ENCODE peak calls at places on chromosomes 1 and 21, in nine cellular contexts. L, X, Z, D, U, I, J, R and T are unnamed samples. For H3K4me1, the result is how much of the 10 kb centered on the place peaks cover.

GRCh38 chr21:43994085-43994484 is 18.0 kb upstream of the TRAPPC10 start:
- DNase-seq in L (no peak), X (no peak), Z (no peak), R (no peak), J (no peak), I (no peak), D (no peak), U (no peak), T (no peak)

GRCh38 chr1:247487057-247487456 is 29.2 kb upstream of the OR2B11 start:
- DNase-seq in J (peak), U (no peak), D (peak), Z (peak), I (peak), R (no peak), L (peak), X (no peak), T (peak)

GRCh38 chr1:244918422-244919319 is 54.3 kb upstream of the HNRNPU start:
- DNase-seq in R (peak), J (peak), Z (peak), U (peak), I (no peak), X (peak), D (peak), L (no peak), T (peak)

GRCh38 chr21:44835647-44835973 is 17.7 kb upstream of the SUMO3 start:
- DNase-seq in U (no peak), I (no peak), X (no peak), Z (no peak), D (no peak), L (no peak), J (no peak), R (peak), T (no peak)

GRCh38 chr1:29901618-29902017 is 665.3 kb downstream of the PTPRU start:
- DNase-seq in D (no peak), I (no peak), X (no peak), U (no peak), L (no peak), J (no peak), R (no peak), Z (no peak), T (no peak)

GRCh38 chr1:10691740-10692125 is 104.7 kb downstream of the CASZ1 start:
- DNase-seq in R (no peak), L (no peak), Z (no peak), U (no peak), I (no peak), D (no peak), J (no peak), X (no peak), T (no peak)

GRCh38 chr1:217275617-217276398 is 355.1 kb downstream of the GPATCH2 start:
- DNase-seq in J (no peak), X (no peak), L (no peak), R (no peak), Z (no peak), I (no peak), D (no peak), U (no peak), T (no peak)

GRCh38 chr1:145782166-145783099 is 41.5 kb downstream of the RNF115 start:
- DNase-seq in I (peak), X (no peak), U (no peak), Z (no peak), L (peak), D (no peak), R (no peak), J (peak), T (no peak)

GRCh38 chr1:204751883-204752687 is 66.5 kb upstream of the LRRN2 start:
- DNase-seq in D (no peak), I (peak), R (no peak), X (no peak), J (peak), Z (no peak), L (no peak), U (no peak), T (no peak)

GRCh38 chr1:243991650-243992049 is 59.4 kb upstream of the ZBTB18 start:
- DNase-seq in X (no peak), D (no peak), I (no peak), R (no peak), Z (no peak), J (no peak), L (no peak), U (no peak), T (no peak)

GRCh38 chr1:96772349-96772748 is 50.8 kb downstream of the PTBP2 start:
- DNase-seq in X (no peak), R (no peak), I (no peak), D (no peak), U (no peak), L (no peak), J (no peak), Z (no peak), T (no peak)

GRCh38 chr1:179809506-179810366 is 66.6 kb downstream of the FAM163A start:
- DNase-seq in X (peak), D (peak), R (peak), L (peak), U (peak), Z (peak), J (peak), I (peak), T (peak)

GRCh38 chr1:85264150-85264549 is 4.7 kb upstream of the C1orf52 start:
- DNase-seq in L (no peak), I (no peak), Z (no peak), X (no peak), R (no peak), J (no peak), U (no peak), D (no peak), T (no peak)

GRCh38 chr1:169106095-169106920 is at the start of gene ATP1B1:
- DNase-seq in R (peak), J (peak), U (peak), D (peak), X (peak), Z (peak), L (peak), I (peak), T (peak)

GRCh38 chr1:62356257-62356835 is 37.1 kb upstream of the KANK4 start:
- DNase-seq in R (peak), U (no peak), D (no peak), L (no peak), I (peak), Z (no peak), J (peak), X (peak), T (no peak)

GRCh38 chr1:147750618-147751217 is 9.7 kb downstream of the GJA5 start:
- DNase-seq in D (no peak), J (no peak), Z (no peak), R (no peak), U (no peak), I (no peak), X (no peak), L (no peak), T (no peak)

GRCh38 chr1:63877816-63878215 is 104.0 kb downstream of the ROR1 start:
- DNase-seq in L (no peak), J (no peak), U (no peak), Z (no peak), I (peak), X (no peak), R (peak), D (no peak), T (no peak)

GRCh38 chr1:222991908-222992307 is 151.1 kb downstream of the TLR5 start:
- DNase-seq in R (no peak), D (no peak), I (no peak), L (no peak), Z (no peak), U (no peak), J (no peak), X (peak), T (no peak)

GRCh38 chr1:110210604-110211502 is 739 bp downstream of the KCNC4 start:
- DNase-seq in L (no peak), Z (peak), I (no peak), D (peak), J (peak), R (peak), U (peak), X (peak), T (peak)

GRCh38 chr1:201014816-201015200 is 8.7 kb downstream of the KIF21B start:
- DNase-seq in J (no peak), Z (no peak), U (no peak), X (no peak), D (no peak), L (no peak), I (no peak), R (no peak), T (no peak)

GRCh38 chr1:201013031-201013485 is 10.5 kb downstream of the KIF21B start:
- DNase-seq in J (no peak), X (no peak), L (no peak), R (peak), I (no peak), U (no peak), Z (no peak), D (no peak), T (no peak)

GRCh38 chr1:201015551-201016091 is 7.9 kb downstream of the KIF21B start:
- DNase-seq in I (no peak), J (no peak), D (peak), U (no peak), Z (no peak), X (no peak), R (no peak), L (no peak), T (no peak)

GRCh38 chr1:201016211-201016651 is 7.3 kb downstream of the KIF21B start:
- DNase-seq in J (no peak), L (no peak), X (no peak), D (no peak), Z (no peak), U (no peak), R (no peak), I (no peak), T (no peak)

DNA sequence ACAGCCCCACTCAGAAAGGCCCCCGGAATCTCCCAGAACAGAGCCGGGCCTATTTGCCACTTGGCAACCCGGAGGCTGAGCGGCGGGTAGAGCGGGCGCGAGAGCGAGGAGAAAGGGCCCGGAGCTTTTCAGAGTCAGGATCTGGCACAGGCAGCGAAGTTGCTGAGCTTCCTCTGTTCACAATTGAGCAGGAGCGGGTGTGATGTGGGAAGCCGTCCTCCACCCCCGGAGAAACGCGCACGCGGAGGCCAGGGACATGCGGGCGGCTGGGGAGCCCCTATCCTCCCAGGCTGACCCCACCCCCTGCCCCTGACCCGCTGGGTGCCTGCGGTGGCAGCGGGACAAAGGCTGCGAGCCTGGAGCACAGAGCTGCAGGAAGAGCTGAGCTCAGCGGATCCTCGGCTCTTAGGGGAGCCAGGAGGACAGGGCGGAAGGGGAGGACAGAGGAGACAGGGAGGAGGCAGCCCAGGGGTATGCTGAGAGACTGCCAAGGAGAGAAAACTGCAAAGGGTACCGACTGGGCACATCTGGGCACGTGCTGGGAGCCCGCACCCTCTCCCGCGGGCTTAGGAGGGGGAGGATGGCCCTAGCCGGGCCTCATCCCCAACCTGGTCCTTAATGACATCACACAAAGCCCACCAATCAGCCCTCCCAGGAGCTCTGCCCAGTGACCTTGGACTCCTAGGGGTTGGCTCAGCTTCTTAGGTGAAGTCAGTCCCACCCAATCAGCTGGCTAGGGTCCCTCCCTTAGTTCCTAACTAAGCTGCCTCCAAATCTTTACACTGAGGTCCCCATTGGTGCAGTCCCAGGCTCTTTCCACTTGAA is 9.3 kb downstream of the KIF21B start:
- DNase-seq in R (no peak), J (no peak), X (no peak), L (no peak), U (no peak), I (no peak), Z (no peak), D (no peak), T (no peak)
- H3K4me1 ChIP-seq in R (half or more), J (under half), X (under half), L (under half), U (under half), I (under half), Z (half or more), D (under half), T (under half)

GRCh38 chr1:44634790-44635189 is 39.5 kb downstream of the TMEM53 start:
- DNase-seq in J (no peak), I (no peak), X (no peak), D (no peak), L (no peak), R (no peak), Z (no peak), U (no peak), T (no peak)
- H3K4me1 ChIP-seq in J (under half), I (under half), X (under half), D (under half), L (under half), R (under half), Z (under half), U (under half), T (under half)

GRCh38 chr21:27569091-27569490 is 602.2 kb upstream of the ADAMTS5 start:
- DNase-seq in L (no peak), X (no peak), U (no peak), I (no peak), Z (no peak), R (no peak), D (no peak), J (no peak), T (no peak)

GRCh38 chr21:27570306-27570868 is 603.5 kb upstream of the ADAMTS5 start:
- DNase-seq in I (no peak), J (no peak), X (peak), U (peak), D (no peak), R (peak), L (no peak), Z (no peak), T (no peak)

GRCh38 chr21:27572681-27573080 is 605.8 kb upstream of the ADAMTS5 start:
- DNase-seq in Z (no peak), L (no peak), U (no peak), R (no peak), X (no peak), J (no peak), D (no peak), I (no peak), T (no peak)

GRCh38 chr21:27571706-27572105 is 604.8 kb upstream of the ADAMTS5 start:
- DNase-seq in J (no peak), L (no peak), R (no peak), D (no peak), I (no peak), U (no peak), X (no peak), Z (no peak), T (no peak)

DNA sequence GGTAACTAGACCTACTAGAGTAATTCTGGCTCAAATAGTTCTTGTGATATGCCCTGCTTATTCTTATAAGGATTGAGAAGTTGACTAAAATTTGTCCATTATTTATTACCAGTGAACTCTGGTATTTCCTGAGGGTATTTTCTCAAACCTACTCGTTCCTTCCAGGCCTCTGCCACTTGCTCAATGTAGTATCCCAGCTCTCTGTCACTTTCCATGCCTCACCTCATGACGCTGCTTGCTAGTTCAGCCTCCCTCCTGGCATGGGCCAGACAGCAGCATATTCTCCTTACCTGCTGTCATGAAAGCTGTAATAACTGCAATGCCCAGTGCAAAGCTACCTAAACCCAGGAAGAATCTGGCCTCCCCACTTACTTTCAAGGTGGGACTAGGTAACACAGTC is 602.9 kb upstream of the ADAMTS5 start:
- DNase-seq in Z (no peak), I (no peak), D (no peak), U (no peak), R (no peak), X (no peak), L (no peak), J (no peak), T (no peak)
- H3K4me1 ChIP-seq in Z (under half), I (under half), D (under half), U (under half), R (under half), X (under half), L (under half), J (under half), T (under half)

DNA sequence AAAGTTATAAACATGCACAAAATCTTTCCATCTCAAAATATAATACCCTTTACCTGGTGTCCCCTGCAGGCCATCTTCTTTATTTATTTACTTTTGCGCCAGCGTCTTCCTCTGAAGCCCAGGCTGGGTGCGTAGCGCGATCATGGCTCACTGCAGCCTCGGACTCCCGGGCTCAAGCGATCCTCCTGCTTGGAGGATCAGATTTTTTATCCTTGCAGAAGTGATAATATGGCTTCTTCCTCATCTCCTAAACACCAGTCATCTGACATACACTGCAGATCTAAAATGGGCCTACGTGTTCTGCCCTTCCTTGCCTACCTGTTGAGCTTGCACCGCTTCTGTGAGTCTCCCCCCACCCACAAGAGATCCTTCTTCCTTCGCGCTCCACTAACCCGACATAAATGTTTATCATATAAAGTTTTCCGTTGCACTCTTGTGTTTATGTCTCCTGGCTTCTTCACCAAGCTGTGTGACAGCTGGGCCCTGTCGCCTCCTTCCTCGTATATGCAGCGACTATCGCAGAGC is 506 bp upstream of the SRP9 start:
- DNase-seq in I (no peak), L (no peak), R (no peak), Z (no peak), X (no peak), J (no peak), D (no peak), U (no peak), T (no peak)
- H3K4me1 ChIP-seq in I (under half), L (under half), R (half or more), Z (half or more), X (under half), J (under half), D (half or more), U (under half), T (under half)

GRCh38 chr21:41769106-41769505 is 2.3 kb upstream of the RIPK4 start:
- DNase-seq in R (no peak), D (no peak), Z (no peak), X (no peak), I (no peak), L (no peak), U (no peak), J (no peak), T (no peak)
- H3K4me1 ChIP-seq in R (under half), D (under half), Z (under half), X (under half), I (under half), L (under half), U (under half), J (under half), T (under half)

DNA sequence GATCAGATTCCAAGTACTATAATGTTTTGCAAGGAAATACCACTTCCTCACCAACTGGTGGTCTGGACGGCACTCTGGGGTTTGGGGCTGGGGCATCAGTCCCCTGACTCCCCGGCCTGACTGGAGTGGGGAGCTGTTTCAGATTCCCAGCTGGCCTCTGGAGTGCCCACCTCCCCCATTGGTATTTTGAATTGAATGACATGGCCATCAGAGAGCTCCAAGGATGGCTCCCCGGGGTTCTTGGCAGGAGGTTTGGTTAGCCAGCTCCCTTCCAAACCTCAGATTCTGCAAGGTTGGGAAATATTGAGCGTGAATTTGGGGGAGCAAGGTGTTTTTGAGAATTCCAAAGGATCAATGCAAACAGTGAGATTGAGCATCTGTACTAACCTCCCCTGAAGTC is 2.2 kb upstream of the INAVA start:
- DNase-seq in X (no peak), Z (no peak), D (no peak), U (no peak), I (no peak), L (no peak), R (no peak), J (no peak), T (no peak)
- H3K4me1 ChIP-seq in X (under half), Z (under half), D (under half), U (under half), I (under half), L (under half), R (under half), J (half or more), T (under half)

GRCh38 chr21:39454949-39455668 is 3.3 kb downstream of the SH3BGR start:
- DNase-seq in J (no peak), D (no peak), U (no peak), I (no peak), R (no peak), X (no peak), Z (no peak), L (no peak), T (no peak)
- H3K4me1 ChIP-seq in J (under half), D (under half), U (under half), I (under half), R (under half), X (under half), Z (under half), L (under half), T (under half)